ENCODE peak calls at places on chromosomes 13 and 19, in five cellular contexts. One of them, this sample, is unnamed.

GRCh38 chr13:75135325-75135825 is 346.6 kb downstream of the TBC1D4 start:
- DNase-seq in non-pigmented ciliary epithelial cell: peak
- DNase-seq in fibroblast of gingiva: peak
- DNase-seq in left ventricle myocardium inferior: no peak
- DNase-seq in AG04450: peak
- DNase-seq in this sample: no peak

GRCh38 chr13:39602277-39602613 is 748 bp downstream of the LHFPL6 start:
- DNase-seq in AG04450: no peak
- DNase-seq in fibroblast of gingiva: no peak
- DNase-seq in left ventricle myocardium inferior: no peak
- DNase-seq in non-pigmented ciliary epithelial cell: no peak
- DNase-seq in this sample: no peak

GRCh38 chr13:51101636-51102218 is 9.3 kb downstream of the C13orf42 start:
- DNase-seq in non-pigmented ciliary epithelial cell: no peak
- DNase-seq in left ventricle myocardium inferior: no peak
- DNase-seq in AG04450: no peak
- DNase-seq in fibroblast of gingiva: no peak
- DNase-seq in this sample: no peak

GRCh38 chr19:55907746-55908145 is 24.4 kb downstream of the NLRP13 start:
- DNase-seq in fibroblast of gingiva: no peak
- DNase-seq in left ventricle myocardium inferior: no peak
- DNase-seq in AG04450: no peak
- DNase-seq in non-pigmented ciliary epithelial cell: no peak
- DNase-seq in this sample: no peak

GRCh38 chr19:48739835-48740704 is at the start of gene RASIP1:
- DNase-seq in non-pigmented ciliary epithelial cell: no peak
- DNase-seq in AG04450: no peak
- DNase-seq in left ventricle myocardium inferior: peak
- DNase-seq in fibroblast of gingiva: no peak
- DNase-seq in this sample: peak

GRCh38 chr19:13102416-13102665 is 317 bp downstream of the LYL1 start:
- DNase-seq in left ventricle myocardium inferior: no peak
- DNase-seq in fibroblast of gingiva: no peak
- DNase-seq in AG04450: no peak
- DNase-seq in non-pigmented ciliary epithelial cell: no peak
- DNase-seq in this sample: no peak

GRCh38 chr13:108597943-108598342 is 31.5 kb upstream of the MYO16 start:
- DNase-seq in AG04450: no peak
- DNase-seq in non-pigmented ciliary epithelial cell: no peak
- DNase-seq in fibroblast of gingiva: no peak
- DNase-seq in left ventricle myocardium inferior: no peak
- DNase-seq in this sample: no peak

GRCh38 chr19:41232686-41233085 is 13.7 kb downstream of the AXL start:
- DNase-seq in AG04450: no peak
- DNase-seq in left ventricle myocardium inferior: no peak
- DNase-seq in fibroblast of gingiva: no peak
- DNase-seq in non-pigmented ciliary epithelial cell: no peak
- DNase-seq in this sample: no peak

GRCh38 chr19:42606660-42607351 is 12.1 kb upstream of the CEACAM8 start:
- DNase-seq in AG04450: no peak
- DNase-seq in non-pigmented ciliary epithelial cell: peak
- DNase-seq in left ventricle myocardium inferior: peak
- DNase-seq in fibroblast of gingiva: no peak
- DNase-seq in this sample: no peak

GRCh38 chr19:39154626-39155100 is 29.1 kb downstream of the PAK4 start:
- DNase-seq in fibroblast of gingiva: no peak
- DNase-seq in non-pigmented ciliary epithelial cell: no peak
- DNase-seq in left ventricle myocardium inferior: no peak
- DNase-seq in AG04450: no peak
- DNase-seq in this sample: no peak

GRCh38 chr19:11581740-11582139 is 4.3 kb upstream of the ACP5 start:
- DNase-seq in non-pigmented ciliary epithelial cell: no peak
- DNase-seq in fibroblast of gingiva: no peak
- DNase-seq in left ventricle myocardium inferior: no peak
- DNase-seq in AG04450: no peak
- DNase-seq in this sample: no peak

GRCh38 chr13:35794734-35795389 is 318.4 kb upstream of the MAB21L1 start:
- DNase-seq in AG04450: no peak
- DNase-seq in left ventricle myocardium inferior: no peak
- DNase-seq in non-pigmented ciliary epithelial cell: no peak
- DNase-seq in fibroblast of gingiva: no peak
- DNase-seq in this sample: no peak

GRCh38 chr19:35213678-35214632 is 14.6 kb downstream of the FAM187B start:
- DNase-seq in non-pigmented ciliary epithelial cell: peak
- DNase-seq in left ventricle myocardium inferior: peak
- DNase-seq in AG04450: no peak
- DNase-seq in fibroblast of gingiva: peak
- DNase-seq in this sample: peak

This sample was measured in right atrium auricular region.